ENCODE peak calls at places on chromosomes 12 and 14, in ten cellular contexts. J, I, L, U, B, H, Y, Q, Z and P are unnamed samples.

GRCh38 chr14:39451811-39452210 is 19.6 kb upstream of the FBXO33 start:
- DNase-seq in Y (no peak), B (no peak), H (no peak), I (no peak), Q (no peak), Z (no peak), U (no peak), L (no peak), J (no peak), P (no peak)

GRCh38 chr14:67411820-67412421 is at the start of gene PLEK2:
- DNase-seq in Z (peak; percentile 89), J (no peak), Q (peak; percentile 99), U (no peak), Y (peak; percentile 63), L (no peak), B (no peak), I (no peak), H (peak; percentile 53), P (peak; percentile 42)

GRCh38 chr14:68020999-68021663 is 201.6 kb downstream of the RAD51B start:
- DNase-seq in Z (no peak), B (no peak), H (no peak), L (no peak), U (no peak), I (no peak), J (no peak), Y (no peak), Q (no peak), P (no peak)

GRCh38 chr12:112524676-112525425 is 106.1 kb downstream of the PTPN11 start:
- DNase-seq in Z (no peak), B (no peak), Y (peak; percentile 17), U (no peak), J (no peak), I (no peak), L (peak; percentile 78), Q (no peak), H (peak; percentile 47), P (no peak)

GRCh38 chr14:81669308-81669707 is 135.7 kb upstream of the SEL1L start:
- DNase-seq in J (no peak), Q (no peak), L (no peak), I (no peak), Y (no peak), B (no peak), H (no peak), U (no peak), Z (no peak), P (no peak)

GRCh38 chr12:80830533-80831088 is 107.1 kb downstream of the LIN7A start:
- DNase-seq in L (peak; percentile 12), B (no peak), Y (no peak), Q (no peak), J (no peak), Z (no peak), I (no peak), H (no peak), U (no peak), P (no peak)

GRCh38 chr14:54697806-54698205 is 130.9 kb downstream of the SAMD4A start:
- DNase-seq in J (no peak), U (no peak), Q (no peak), I (no peak), Z (no peak), Y (no peak), H (no peak), L (no peak), B (no peak), P (no peak)

GRCh38 chr12:123807670-123808069 is 45.6 kb downstream of the DNAH10 start:
- DNase-seq in U (no peak), Y (no peak), H (no peak), Z (no peak), L (no peak), I (no peak), Q (no peak), J (no peak), B (no peak), P (no peak)

GRCh38 chr12:14571779-14572178 is 4.1 kb upstream of the PLBD1 start:
- DNase-seq in Z (no peak), U (no peak), Y (no peak), L (no peak), Q (no peak), J (no peak), I (no peak), H (no peak), B (no peak), P (no peak)

GRCh38 chr12:14564336-14564959 is 3.2 kb downstream of the PLBD1 start:
- DNase-seq in Q (no peak), L (no peak), Y (no peak), J (no peak), H (no peak), U (no peak), I (no peak), B (no peak), Z (no peak), P (no peak)

GRCh38 chr12:14563051-14563450 is 4.6 kb downstream of the PLBD1 start:
- DNase-seq in B (no peak), J (no peak), H (no peak), I (no peak), Z (peak; percentile 46), Y (no peak), Q (no peak), U (no peak), L (no peak), P (no peak)

GRCh38 chr12:14570231-14570630 is 2.5 kb upstream of the PLBD1 start:
- DNase-seq in U (no peak), Q (no peak), J (no peak), L (no peak), H (no peak), I (no peak), B (no peak), Y (no peak), Z (no peak), P (no peak)

DNA sequence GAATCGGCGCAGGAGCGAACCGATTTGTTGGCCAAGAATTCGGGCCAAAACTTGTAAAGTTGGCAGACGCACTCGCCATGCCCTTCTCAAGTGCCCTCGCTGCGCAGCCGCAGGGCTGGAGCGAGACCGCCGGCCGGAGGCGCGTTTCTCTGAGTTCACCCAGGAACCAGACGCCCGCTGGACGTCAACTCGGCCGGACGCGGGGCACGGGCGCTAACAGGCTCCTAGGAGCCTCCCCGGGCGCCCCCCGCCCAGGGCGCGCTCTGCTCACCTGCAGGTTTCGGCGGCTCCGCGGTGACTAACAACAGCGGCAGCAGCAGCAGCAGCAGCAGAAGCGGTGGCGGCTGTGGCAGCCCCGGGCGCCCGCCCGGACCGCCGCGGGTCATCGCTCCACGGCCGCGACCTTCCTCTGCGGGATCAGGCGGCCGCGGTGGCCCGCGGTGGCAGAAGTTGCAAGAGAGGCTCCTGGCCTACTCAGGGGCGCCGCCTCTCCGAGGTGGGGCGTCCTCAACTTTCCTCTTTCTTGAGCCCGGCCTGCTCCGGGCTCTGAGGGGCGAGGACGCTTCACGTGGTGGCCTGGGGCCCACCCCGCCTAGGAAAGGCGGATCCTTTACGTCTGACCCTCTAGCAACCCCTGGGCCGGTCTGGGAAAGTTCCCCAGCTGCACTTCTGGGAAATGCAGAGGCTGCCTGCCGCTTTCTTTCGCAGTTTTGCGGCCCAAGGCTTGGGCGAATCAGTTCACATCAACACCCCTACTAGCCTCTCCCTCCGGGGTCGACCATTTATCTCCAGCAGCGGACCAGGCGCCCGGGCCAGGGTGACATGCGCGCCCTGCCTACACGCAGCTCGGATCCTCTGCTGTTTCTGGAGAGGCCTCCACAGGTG is at the start of gene PLBD1:
- DNase-seq in B (peak; percentile 28), Z (peak; percentile 72), I (peak; percentile 76), Y (peak; percentile 50), H (peak; percentile 56), L (no peak), J (peak; percentile 74), Q (no peak), U (peak; percentile 8), P (no peak)
- H3K4me3 ChIP-seq in B (peak within 1 kb of the TSS; percentile 37), Z (peak within 1 kb of the TSS; percentile 59), I (peak within 1 kb of the TSS; percentile 56), Y (peak within 1 kb of the TSS; percentile 62), H (peak within 1 kb of the TSS; percentile 44), L (no peak within 1 kb of the TSS), J (peak within 1 kb of the TSS; percentile 50), Q (peak within 1 kb of the TSS; percentile 29), U (no peak within 1 kb of the TSS), P (no peak within 1 kb of the TSS)

GRCh38 chr14:52354257-52354656 is 40.1 kb downstream of the PTGER2 start:
- DNase-seq in Z (no peak), H (no peak), J (no peak), Q (no peak), U (no peak), I (no peak), L (no peak), B (no peak), Y (no peak), P (no peak)
- H3K4me1 ChIP-seq in Z (peaks cover 8% of the 10 kb centered on the region), H (peaks cover 69% of the 10 kb centered on the region), J (no peaks in the 10 kb centered on the region), Q (peaks cover 39% of the 10 kb centered on the region), U (no peaks in the 10 kb centered on the region), I (peaks cover 33% of the 10 kb centered on the region), L (no peaks in the 10 kb centered on the region), B (peaks cover 12% of the 10 kb centered on the region), Y (peaks cover 55% of the 10 kb centered on the region), P (peaks cover 37% of the 10 kb centered on the region)

GRCh38 chr14:51612449-51612848 is 39.3 kb upstream of the FRMD6 start:
- DNase-seq in L (no peak), J (no peak), Q (no peak), I (no peak), U (no peak), Z (no peak), H (no peak), B (no peak), Y (peak; percentile 24), P (no peak)
- H3K27ac ChIP-seq in L (no peak overlapping the region), J (no peak overlapping the region), Q (no peak overlapping the region), I (no peak overlapping the region), U (no peak overlapping the region), Z (no peak overlapping the region), H (no peak overlapping the region), B (no peak overlapping the region), Y (no peak overlapping the region), P (no peak overlapping the region)

GRCh38 chr12:32753605-32754004 is 2.1 kb downstream of the YARS2 start:
- DNase-seq in Q (no peak), L (no peak), J (no peak), I (no peak), H (no peak), U (no peak), Z (no peak), Y (no peak), B (no peak), P (no peak)
- H3K4me3 ChIP-seq in Q (peak overlapping the region; percentile 90), L (peak overlapping the region; percentile 84), J (peak overlapping the region; percentile 73), I (no peak overlapping the region), H (no peak overlapping the region), U (peak overlapping the region; percentile 90), Z (no peak overlapping the region), Y (peak overlapping the region; percentile 99), B (no peak overlapping the region), P (no peak overlapping the region)